ENCODE peak calls at places on chromosomes 7 and 10, in four cellular contexts. X is A549, A is PC-3, W is fibroblast of lung. P is an unnamed sample.

GRCh38 chr10:24814568-24815313 is 91.1 kb upstream of the ARHGAP21 start:
- DNase-seq in W (peak), X (peak), A (peak), P (peak)

GRCh38 chr7:24880886-24881285 is 99.1 kb downstream of the OSBPL3 start:
- DNase-seq in X (no peak), W (no peak), A (no peak), P (no peak)

GRCh38 chr7:156684251-156684650 is 43.7 kb downstream of the RNF32 start:
- DNase-seq in A (no peak), X (no peak), W (no peak), P (no peak)

GRCh38 chr10:114295393-114295792 is 56.3 kb downstream of the VWA2 start:
- DNase-seq in A (no peak), W (no peak), X (no peak), P (no peak)

GRCh38 chr7:141451232-141451631 is 100.0 kb upstream of the AGK start:
- DNase-seq in A (no peak), X (no peak), W (no peak), P (no peak)

GRCh38 chr7:36192050-36192824 is 39.2 kb downstream of the EEPD1 start:
- DNase-seq in A (no peak), W (peak), X (no peak), P (peak)

GRCh38 chr10:124378271-124378670 is 40.5 kb downstream of the OAT start:
- DNase-seq in W (no peak), X (no peak), A (no peak), P (no peak)

GRCh38 chr7:132757778-132758177 is 181.5 kb upstream of the PLXNA4 start:
- DNase-seq in X (no peak), W (peak), A (no peak), P (peak)

GRCh38 chr7:77778535-77778934 is 19.7 kb downstream of the TMEM60 start:
- DNase-seq in A (no peak), W (no peak), X (no peak), P (no peak)

GRCh38 chr7:134140889-134141867 is 14.0 kb downstream of the LRGUK start:
- DNase-seq in W (peak), X (peak), A (peak), P (peak)

GRCh38 chr10:119090968-119091367 is 10.4 kb upstream of the EIF3A start:
- DNase-seq in A (peak), X (no peak), W (peak), P (peak)

GRCh38 chr10:116769791-116770190 is 27.4 kb upstream of the HSPA12A start:
- DNase-seq in W (peak), A (no peak), X (no peak), P (peak)

GRCh38 chr7:1220958-1221745 is 11.5 kb upstream of the UNCX start:
- DNase-seq in X (no peak), W (no peak), A (no peak), P (no peak)

GRCh38 chr10:11147723-11148122 is 130.1 kb downstream of the CELF2 start:
- DNase-seq in A (no peak), W (no peak), X (no peak), P (no peak)

GRCh38 chr7:1200045-1200444 is 32.6 kb upstream of the UNCX start:
- DNase-seq in X (no peak), W (peak), A (no peak), P (peak)

GRCh38 chr7:29920491-29920890 is 69.1 kb downstream of the SCRN1 start:
- DNase-seq in W (no peak), X (no peak), A (peak), P (no peak)

GRCh38 chr10:132534348-132535064 is 3.1 kb upstream of the INPP5A start:
- DNase-seq in X (no peak), A (no peak), W (no peak), P (no peak)

GRCh38 chr7:3243680-3244079 is 57.4 kb upstream of the SDK1 start:
- DNase-seq in X (no peak), W (no peak), A (no peak), P (no peak)

GRCh38 chr7:43114451-43114765 is 2.0 kb downstream of the HECW1 start:
- DNase-seq in W (no peak), A (no peak), X (no peak), P (no peak)
- H3K4me3 ChIP-seq in W (no peak), A (no peak), X (no peak), P (no peak)

DNA sequence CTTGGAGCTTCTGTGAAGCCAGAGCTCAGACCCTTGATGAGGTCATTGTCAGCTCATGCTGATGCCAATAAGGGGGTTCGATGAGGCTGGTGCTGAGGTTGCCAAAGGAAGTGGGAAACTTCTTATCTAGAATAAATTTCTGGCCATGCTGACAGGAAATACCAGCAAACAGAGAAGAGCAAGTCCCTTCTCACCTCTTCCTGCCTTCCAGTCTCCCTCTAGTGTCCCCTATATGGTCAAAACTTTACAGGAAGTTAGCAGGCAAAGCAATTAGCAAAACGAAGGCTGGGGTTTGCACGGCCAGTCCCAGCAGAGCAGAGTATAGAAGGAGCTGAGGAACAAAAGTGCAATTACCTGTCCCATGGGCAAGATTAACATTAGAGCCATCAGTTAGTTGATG is 15.1 kb upstream of the NEUROG3 start:
- DNase-seq in X (no peak), A (no peak), W (no peak), P (no peak)
- TF ChIP-seq CTCF in X (no peak), A (no peak), W (no peak), P (no peak)

GRCh38 chr7:149764481-149765398 is 8.6 kb downstream of the ZNF467 start:
- DNase-seq in W (no peak), X (no peak), A (no peak), P (no peak)
- H3K4me3 ChIP-seq in W (no peak), X (no peak), A (no peak), P (no peak)

GRCh38 chr7:108380527-108380926 is 75.7 kb downstream of the NRCAM start:
- DNase-seq in W (no peak), A (no peak), X (no peak), P (peak)

GRCh38 chr7:108385834-108386422 is 70.3 kb downstream of the NRCAM start:
- DNase-seq in X (no peak), A (no peak), W (no peak), P (no peak)

GRCh38 chr7:108382932-108383331 is 73.3 kb downstream of the NRCAM start:
- DNase-seq in W (peak), X (no peak), A (no peak), P (no peak)

DNA sequence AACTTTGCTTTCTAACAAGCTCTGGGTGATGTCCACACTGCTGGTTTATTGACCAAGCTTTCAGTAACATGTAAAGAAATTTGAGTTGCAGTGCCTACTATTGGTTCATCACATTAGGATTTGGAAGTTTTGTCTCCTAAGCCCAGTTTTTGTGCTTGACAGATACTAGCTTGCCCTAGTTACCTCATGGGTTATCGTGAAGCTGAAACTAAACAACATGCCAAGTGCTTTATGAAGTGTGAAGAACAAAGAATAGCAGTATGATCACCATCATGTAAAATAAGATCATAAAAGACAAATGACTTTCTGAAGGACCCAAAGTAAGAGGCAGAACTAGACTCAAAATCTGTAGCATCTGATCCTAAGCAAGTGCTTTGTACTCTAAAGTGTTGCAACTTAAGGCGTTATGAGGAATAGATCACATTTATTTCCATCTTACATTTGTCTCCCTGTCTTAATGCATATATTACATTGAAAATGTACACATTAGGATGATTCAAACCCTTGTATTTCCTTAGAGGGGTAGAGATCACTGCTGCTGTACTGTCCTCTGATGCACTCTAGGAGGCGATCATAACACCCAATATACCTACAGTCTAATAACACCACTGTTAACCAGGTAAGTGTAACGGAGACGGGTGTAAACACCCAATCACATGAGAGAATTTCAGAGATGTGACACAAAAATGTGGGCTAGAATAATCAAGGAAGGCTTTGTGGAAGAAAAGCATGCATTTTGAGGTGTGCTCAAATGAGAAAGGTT is 71.3 kb downstream of the NRCAM start:
- DNase-seq in X (no peak), A (peak), W (no peak), P (no peak)
- TF ChIP-seq CTCF in X (peak), A (peak), W (peak), P (peak)

DNA sequence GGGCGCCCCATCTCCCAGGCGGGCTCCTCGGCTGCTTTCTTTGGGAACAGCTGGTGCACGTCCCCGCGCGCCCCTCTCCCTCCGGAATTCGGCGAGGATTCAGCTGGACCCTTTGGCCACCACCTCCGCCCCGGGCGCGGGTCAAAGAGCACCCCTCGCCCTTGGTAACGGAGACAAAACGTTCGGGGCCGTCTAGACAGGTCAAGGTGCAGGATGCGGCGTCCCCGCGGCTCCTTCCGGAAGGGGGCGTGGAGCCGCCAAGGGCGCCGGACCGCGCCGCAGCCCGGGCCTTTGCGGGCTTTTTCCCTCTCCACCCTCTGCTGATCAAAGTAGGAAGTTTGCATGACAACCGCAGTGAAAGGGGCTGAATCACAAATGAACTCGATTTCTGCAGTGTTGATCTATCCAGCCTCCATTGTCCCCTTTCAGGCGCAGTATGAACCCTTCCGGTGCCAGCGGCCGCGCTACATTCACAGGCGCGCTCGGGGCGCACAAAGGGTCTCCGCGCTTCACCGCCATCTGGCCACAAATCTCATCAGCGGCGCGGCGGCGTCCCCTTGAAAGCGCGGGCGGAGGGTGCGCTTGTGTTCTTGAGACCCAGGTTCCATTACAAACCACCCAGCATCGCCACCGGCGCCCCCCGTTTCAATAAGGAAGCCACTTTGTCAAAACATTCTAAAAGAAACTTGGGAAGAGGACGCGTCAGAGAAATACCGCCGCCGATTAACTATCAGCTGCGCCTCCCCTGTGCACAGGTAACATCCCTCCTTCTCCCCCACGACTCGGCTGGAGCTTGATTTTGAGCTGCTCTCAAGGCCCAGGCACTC is 36.4 kb downstream of the CNPY1 start:
- DNase-seq in A (no peak), W (no peak), X (no peak), P (no peak)
- H3K4me3 ChIP-seq in A (no peak), W (no peak), X (no peak), P (no peak)

GRCh38 chr7:130667593-130668257 is 823 bp downstream of the COPG2 start:
- DNase-seq in X (no peak), A (no peak), W (peak), P (peak)

DNA sequence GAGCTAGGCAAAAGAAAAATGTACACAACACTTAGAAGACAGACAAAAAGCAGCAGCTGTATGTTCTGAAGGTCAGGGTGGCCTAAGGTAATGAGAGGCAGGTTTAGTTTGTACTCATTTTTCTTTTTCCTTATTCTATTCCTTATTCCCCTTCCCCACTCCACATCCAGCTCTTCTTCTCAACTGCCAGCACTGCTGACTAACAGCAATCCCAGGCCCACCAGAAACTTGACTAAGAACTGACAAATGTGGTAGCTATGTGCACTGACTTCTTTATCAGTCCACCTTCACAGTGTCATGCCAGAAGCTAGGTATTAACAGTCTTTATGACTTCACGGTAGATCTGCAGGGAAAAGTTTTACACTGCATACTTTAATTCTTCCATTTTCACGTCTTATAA is 6.1 kb downstream of the COPG2 start:
- DNase-seq in A (peak), X (no peak), W (peak), P (no peak)
- TF ChIP-seq CTCF in A (no peak), X (no peak), W (no peak), P (no peak)

DNA sequence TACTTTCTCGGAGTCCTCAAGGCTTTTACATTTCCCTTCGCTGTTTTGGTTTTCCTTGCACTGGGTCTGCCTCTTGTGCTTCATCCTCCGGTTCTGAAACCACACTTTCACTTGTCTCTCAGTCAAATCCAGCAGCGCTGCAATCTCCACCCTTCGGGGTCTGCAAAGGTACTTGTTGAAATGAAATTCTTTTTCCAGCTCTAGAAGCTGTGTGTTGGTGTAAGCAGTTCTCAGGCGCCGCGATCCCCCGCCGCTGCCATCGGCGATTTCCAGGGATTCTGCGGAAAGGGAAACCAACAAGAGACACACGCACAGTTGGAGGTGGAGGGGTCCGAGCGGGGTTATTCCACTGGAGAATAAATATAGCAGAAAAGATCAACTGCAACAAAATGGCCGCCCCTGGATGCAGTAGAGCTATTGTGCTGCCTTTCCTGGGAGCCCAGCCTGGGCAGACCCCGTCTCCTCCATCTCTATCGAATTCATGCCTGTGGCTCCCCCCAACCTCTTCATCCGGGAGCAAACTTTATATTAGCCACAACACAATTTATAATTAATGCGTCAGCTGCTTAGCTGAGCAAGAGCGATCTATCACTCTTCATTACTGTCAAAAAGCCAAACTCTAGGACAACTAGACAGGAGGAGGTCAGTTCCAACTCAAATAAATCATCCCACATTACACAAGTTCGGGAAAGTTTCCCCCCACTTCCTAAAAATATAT is 1.1 kb downstream of the HOXA2 start:
- DNase-seq in A (no peak), X (no peak), W (peak), P (peak)
- H3K4me3 ChIP-seq in A (no peak), X (no peak), W (peak), P (peak)

DNA sequence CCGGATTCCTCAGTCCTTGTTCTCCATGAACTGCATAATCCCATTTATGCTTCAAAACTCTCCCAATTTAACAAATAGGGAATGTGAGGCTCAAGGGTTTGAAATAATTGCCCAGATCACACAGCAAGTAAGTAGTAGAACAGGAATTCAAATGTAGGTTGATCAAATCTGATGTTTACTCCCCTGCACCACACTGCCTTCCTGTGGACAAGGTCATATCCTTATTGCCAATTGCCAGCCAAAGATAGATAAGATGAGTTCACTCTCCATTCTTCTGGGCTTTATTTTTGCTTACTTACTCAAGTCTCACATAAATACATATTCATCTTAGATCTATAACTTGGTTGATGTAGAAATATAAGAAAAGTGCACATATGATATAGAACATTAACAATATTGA is 435.2 kb upstream of the ETV1 start:
- DNase-seq in A (peak), W (no peak), X (no peak), P (peak)
- TF ChIP-seq CTCF in A (peak), W (no peak), X (no peak), P (peak)

DNA sequence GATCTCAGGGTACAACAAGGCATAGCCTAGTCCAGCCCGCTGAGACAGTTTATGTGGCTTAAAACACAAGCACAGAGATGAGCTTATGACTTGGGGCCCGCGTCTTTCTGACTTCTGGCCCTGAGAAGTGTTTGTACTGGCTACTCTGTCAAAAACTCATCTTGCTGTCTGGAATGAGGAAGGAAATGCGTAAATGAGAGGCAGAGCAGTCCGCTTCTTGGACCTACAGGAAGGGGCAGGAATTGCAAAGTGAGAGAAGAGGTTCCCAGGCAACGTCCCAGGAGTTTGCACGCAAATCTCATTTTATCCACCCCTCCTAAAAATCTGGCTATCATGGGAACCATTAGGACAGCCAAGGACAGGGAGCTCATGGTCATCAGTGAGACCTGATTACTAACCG is 5.5 kb downstream of the ANXA11 start:
- DNase-seq in X (no peak), A (no peak), W (peak), P (peak)
- H3K4me3 ChIP-seq in X (no peak), A (no peak), W (peak), P (no peak)

GRCh38 chr7:105643384-105643783 is 62.1 kb upstream of the EFCAB10 start:
- DNase-seq in X (no peak), A (no peak), W (peak), P (no peak)
- TF ChIP-seq CTCF in X (no peak), A (no peak), W (peak), P (no peak)

P was measured in fibroblast of mammary gland.